ENCODE peak calls at places on chromosomes 4 and X, in nine cellular contexts. D, C, I, X, A, K, H, Y and N are unnamed samples.

GRCh38 chr4:82833696-82834313 is 35.2 kb upstream of the SCD5 start:
- DNase-seq in D (peak; percentile 3), Y (no peak), A (no peak), H (peak; percentile 96), I (no peak), C (peak; percentile 50), K (peak; percentile 66), X (no peak), N (no peak)

GRCh38 chr4:13990596-13991589 is 363.4 kb upstream of the BOD1L1 start:
- DNase-seq in H (no peak), D (peak; percentile 21), Y (no peak), I (no peak), A (no peak), K (peak; percentile 39), C (peak; percentile 91), X (no peak), N (no peak)

GRCh38 chrX:12360991-12361598 is 222.8 kb downstream of the FRMPD4 start:
- DNase-seq in C (peak; percentile 39), A (no peak), X (no peak), H (no peak), I (no peak), Y (no peak), D (no peak), K (peak; percentile 26), N (no peak)

GRCh38 chrX:42386681-42387080 is 391.3 kb downstream of the PPP1R2C start:
- DNase-seq in A (no peak), H (no peak), D (no peak), Y (no peak), I (no peak), K (no peak), X (no peak), C (no peak), N (no peak)

GRCh38 chr4:184030764-184031163 is 125.7 kb downstream of the STOX2 start:
- DNase-seq in H (no peak), Y (no peak), X (no peak), C (no peak), A (no peak), I (no peak), K (no peak), D (no peak), N (no peak)

GRCh38 chr4:78056265-78057129 is 626 bp upstream of the FRAS1 start:
- DNase-seq in C (peak; percentile 92), Y (no peak), X (peak; percentile 42), I (peak; percentile 17), H (peak; percentile 85), D (peak; percentile 74), K (peak; percentile 84), A (peak; percentile 27), N (peak; percentile 64)

GRCh38 chr4:48141048-48141447 is 7.0 kb upstream of the TXK start:
- DNase-seq in X (no peak), I (peak; percentile 2), H (peak; percentile 64), D (no peak), K (peak; percentile 61), A (peak; percentile 64), Y (peak; percentile 49), C (peak; percentile 12), N (no peak)

GRCh38 chr4:109729563-109730293 is at the start of gene PLA2G12A:
- DNase-seq in I (peak; percentile 79), K (peak; percentile 65), D (peak; percentile 87), H (peak; percentile 79), C (peak; percentile 77), X (peak; percentile 48), A (peak; percentile 74), Y (peak; percentile 35), N (peak; percentile 82)

GRCh38 chr4:86778169-86778568 is 71.0 kb downstream of the SLC10A6 start:
- DNase-seq in D (no peak), X (no peak), C (no peak), I (no peak), Y (no peak), H (no peak), K (no peak), A (no peak), N (no peak)

GRCh38 chr4:67680568-67681222 is 20.3 kb downstream of the UBA6 start:
- DNase-seq in H (peak; percentile 78), X (no peak), I (no peak), Y (no peak), A (no peak), K (peak; percentile 16), D (no peak), C (no peak), N (no peak)

GRCh38 chr4:174396599-174396998 is 112.9 kb downstream of the CEP44 start:
- DNase-seq in X (no peak), D (no peak), A (no peak), Y (no peak), H (no peak), K (no peak), I (no peak), C (no peak), N (no peak)

GRCh38 chrX:149145845-149146285 is 359.2 kb downstream of the IDS start:
- DNase-seq in K (no peak), X (no peak), D (no peak), A (peak; percentile 1), I (no peak), C (no peak), Y (peak; percentile 64), H (peak; percentile 12), N (no peak)

GRCh38 chr4:8289956-8290700 is 20.6 kb downstream of the HTRA3 start:
- DNase-seq in C (no peak), X (no peak), K (no peak), I (no peak), H (no peak), Y (no peak), A (no peak), D (no peak), N (no peak)